ENCODE peak calls at places on chromosomes 6 and 20, in seven cellular contexts. N, Y, V, G, C, O and K are unnamed samples.

GRCh38 chr6:112939543-112939942 is 592.4 kb downstream of the RFPL4B start:
- DNase-seq in G (no peak), Y (no peak), V (no peak), C (no peak), N (no peak), O (no peak), K (no peak)

GRCh38 chr6:136378888-136379287 is 89.2 kb upstream of the BCLAF1 start:
- DNase-seq in O (no peak), N (no peak), C (no peak), V (no peak), Y (no peak), G (no peak), K (no peak)

GRCh38 chr6:88449770-88450169 is 283.6 kb upstream of the CNR1 start:
- DNase-seq in N (no peak), C (no peak), V (no peak), G (no peak), O (no peak), Y (no peak), K (no peak)

GRCh38 chr6:45072673-45073072 is 255.5 kb upstream of the RUNX2 start:
- DNase-seq in Y (no peak), C (no peak), G (no peak), O (no peak), V (no peak), N (no peak), K (no peak)

GRCh38 chr20:38290829-38291581 is 13.0 kb upstream of the BPI start:
- DNase-seq in G (peak; percentile 76), C (no peak), N (peak; percentile 59), V (peak; percentile 53), O (no peak), Y (no peak), K (peak; percentile 38)

GRCh38 chr20:59603176-59603575 is 1.2 kb upstream of the PHACTR3 start:
- DNase-seq in V (no peak), N (no peak), O (no peak), G (no peak), C (no peak), Y (no peak), K (no peak)

GRCh38 chr20:53859684-53860083 is 210.7 kb downstream of the BCAS1 start:
- DNase-seq in V (no peak), O (no peak), C (no peak), Y (no peak), N (no peak), G (no peak), K (no peak)

GRCh38 chr6:22149081-22149480 is 147.8 kb downstream of the PRL start:
- DNase-seq in Y (no peak), V (no peak), N (no peak), G (no peak), O (no peak), C (no peak), K (no peak)

GRCh38 chr20:24694727-24695528 is 225.5 kb downstream of the SYNDIG1 start:
- DNase-seq in G (no peak), C (peak; percentile 93), N (no peak), Y (no peak), V (no peak), O (peak; percentile 36), K (no peak)

GRCh38 chr6:16334671-16335070 is 96.3 kb downstream of the GMPR start:
- DNase-seq in N (no peak), C (no peak), O (no peak), V (no peak), Y (peak; percentile 57), G (no peak), K (no peak)

GRCh38 chr6:16333580-16333979 is 95.2 kb downstream of the GMPR start:
- DNase-seq in Y (no peak), C (no peak), O (no peak), G (no peak), N (no peak), V (peak; percentile 23), K (no peak)

GRCh38 chr6:16337280-16337975 is 99.0 kb downstream of the GMPR start:
- DNase-seq in N (no peak), O (peak; percentile 57), C (peak; percentile 97), V (no peak), Y (peak; percentile 75), G (no peak), K (no peak)

GRCh38 chr6:16336056-16336810 is 97.8 kb downstream of the GMPR start:
- DNase-seq in V (no peak), C (no peak), N (no peak), O (no peak), G (no peak), Y (no peak), K (no peak)

DNA sequence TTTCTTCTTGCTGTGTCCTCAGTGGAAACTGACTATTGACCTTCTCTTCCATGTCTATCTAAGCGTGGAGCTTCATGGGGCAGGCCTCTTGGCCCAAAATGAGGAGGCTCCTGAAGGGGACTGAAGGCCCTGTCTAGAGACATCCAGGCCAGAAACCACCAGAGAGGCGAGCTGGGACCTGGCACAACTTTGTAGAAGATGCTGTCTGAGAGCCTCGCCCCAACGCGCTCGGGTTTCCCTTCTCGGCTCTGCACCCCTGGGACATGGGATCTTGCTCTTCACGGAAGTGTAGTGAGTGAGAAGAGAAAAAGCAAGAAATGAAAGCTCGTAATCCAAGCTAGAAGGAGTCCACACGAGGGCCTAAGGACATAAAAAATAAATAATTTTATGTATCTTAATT is 96.8 kb downstream of the GMPR start:
- DNase-seq in G (no peak), O (no peak), C (no peak), Y (no peak), V (no peak), N (no peak), K (no peak)
- TF ChIP-seq CTCF in G (no peak), O (no peak), C (no peak), Y (no peak), V (no peak), N (no peak), K (no peak)

GRCh38 chr6:114524081-114524480 is 181.3 kb upstream of the HS3ST5 start:
- DNase-seq in V (no peak), G (no peak), O (no peak), C (no peak), N (no peak), Y (no peak), K (no peak)

GRCh38 chr6:114523508-114523907 is 180.7 kb upstream of the HS3ST5 start:
- DNase-seq in G (no peak), O (no peak), N (no peak), Y (no peak), C (no peak), V (no peak), K (no peak)

GRCh38 chr6:114521926-114522325 is 179.1 kb upstream of the HS3ST5 start:
- DNase-seq in C (no peak), O (no peak), G (no peak), N (no peak), V (no peak), Y (no peak), K (no peak)

GRCh38 chr6:114520976-114521375 is 178.2 kb upstream of the HS3ST5 start:
- DNase-seq in Y (no peak), O (no peak), C (no peak), V (no peak), G (no peak), N (no peak), K (no peak)
- TF ChIP-seq CTCF in Y (no peak), O (no peak), C (no peak), V (no peak), G (no peak), N (no peak), K (no peak)

GRCh38 chr6:20542927-20543602 is 8.8 kb downstream of the CDKAL1 start:
- DNase-seq in V (no peak), N (peak; percentile 84), O (no peak), Y (no peak), C (no peak), G (no peak), K (no peak)

GRCh38 chr6:20541387-20541786 is 7.1 kb downstream of the CDKAL1 start:
- DNase-seq in C (no peak), Y (no peak), V (no peak), N (no peak), O (no peak), G (no peak), K (no peak)

GRCh38 chr6:20538131-20538662 is 3.9 kb downstream of the CDKAL1 start:
- DNase-seq in Y (no peak), C (no peak), N (no peak), V (no peak), G (no peak), O (no peak), K (no peak)

GRCh38 chr6:20539387-20539786 is 5.1 kb downstream of the CDKAL1 start:
- DNase-seq in G (no peak), N (no peak), V (no peak), C (no peak), O (no peak), Y (no peak), K (no peak)

GRCh38 chr6:20540683-20541082 is 6.4 kb downstream of the CDKAL1 start:
- DNase-seq in C (no peak), V (no peak), Y (no peak), O (no peak), N (no peak), G (no peak), K (no peak)
- TF ChIP-seq CTCF in C (no peak), V (no peak), Y (no peak), O (no peak), N (no peak), G (no peak), K (no peak)

DNA sequence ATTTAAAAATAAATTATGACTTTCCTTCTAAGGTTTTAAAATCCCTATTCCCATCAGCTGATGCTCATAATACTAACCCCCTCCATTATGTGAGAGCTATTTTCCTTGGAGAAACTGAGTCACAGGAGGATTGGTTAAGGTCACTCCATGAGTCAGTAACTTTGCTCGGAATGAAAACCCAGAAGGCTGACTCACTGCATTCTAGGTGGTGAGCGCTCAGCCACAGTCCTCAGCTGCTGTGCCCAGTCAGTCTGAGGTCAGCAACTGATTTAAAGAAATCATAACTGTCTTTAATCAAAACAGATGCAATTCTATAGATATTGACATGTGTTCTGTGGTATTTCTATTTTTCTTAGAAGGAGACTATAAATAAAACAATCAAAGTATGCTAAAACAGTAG is 359.2 kb downstream of the GJA1 start:
- DNase-seq in Y (no peak), N (peak; percentile 25), C (no peak), O (no peak), G (no peak), V (no peak), K (no peak)
- TF ChIP-seq CTCF in Y (no peak), N (no peak), C (no peak), O (no peak), G (no peak), V (no peak), K (no peak)

GRCh38 chr6:2449572-2449940 is 204.2 kb upstream of the GMDS start:
- DNase-seq in C (no peak), V (no peak), O (no peak), N (no peak), G (no peak), Y (no peak), K (no peak)
- TF ChIP-seq CTCF in C (no peak), V (no peak), O (no peak), N (no peak), G (no peak), Y (no peak), K (no peak)

GRCh38 chr20:50646483-50646996 is 44.8 kb downstream of the RIPOR3 start:
- DNase-seq in V (no peak), C (no peak), N (no peak), O (no peak), G (no peak), Y (no peak), K (no peak)
- TF ChIP-seq CTCF in V (peak; percentile 45), C (no peak), N (peak; percentile 42), O (peak; percentile 53), G (no peak), Y (no peak), K (peak; percentile 54)